ENCODE peak calls at places on chromosome 6, in nine cellular contexts. One of them, this sample, is unnamed.

GRCh38 chr6:72911463-72912153 is 289.7 kb downstream of the KCNQ5 start:
- DNase-seq in fibroblast of lung: peak; percentile 64
- DNase-seq in body of pancreas: no peak
- DNase-seq in AG10803: peak; percentile 52
- DNase-seq in psoas muscle: no peak
- DNase-seq in bronchial epithelial cell: peak; percentile 12
- DNase-seq in CD4-positive, alpha-beta memory T cell: no peak
- DNase-seq in right lobe of liver: no peak
- DNase-seq in OCI-LY7: no peak
- DNase-seq in this sample: no peak

GRCh38 chr6:118804091-118804490 is 89.9 kb upstream of the ASF1A start:
- DNase-seq in fibroblast of lung: no peak
- DNase-seq in right lobe of liver: no peak
- DNase-seq in bronchial epithelial cell: no peak
- DNase-seq in CD4-positive, alpha-beta memory T cell: no peak
- DNase-seq in OCI-LY7: no peak
- DNase-seq in AG10803: peak; percentile 6
- DNase-seq in psoas muscle: no peak
- DNase-seq in body of pancreas: no peak
- DNase-seq in this sample: no peak

GRCh38 chr6:100810015-100810414 is 71.1 kb downstream of the ASCC3 start:
- DNase-seq in OCI-LY7: no peak
- DNase-seq in bronchial epithelial cell: no peak
- DNase-seq in CD4-positive, alpha-beta memory T cell: no peak
- DNase-seq in body of pancreas: no peak
- DNase-seq in psoas muscle: no peak
- DNase-seq in AG10803: no peak
- DNase-seq in fibroblast of lung: no peak
- DNase-seq in right lobe of liver: no peak
- DNase-seq in this sample: no peak

GRCh38 chr6:5208491-5208890 is 52.3 kb downstream of the LYRM4 start:
- DNase-seq in bronchial epithelial cell: no peak
- DNase-seq in OCI-LY7: no peak
- DNase-seq in AG10803: peak; percentile 72
- DNase-seq in body of pancreas: no peak
- DNase-seq in fibroblast of lung: peak; percentile 5
- DNase-seq in right lobe of liver: no peak
- DNase-seq in CD4-positive, alpha-beta memory T cell: no peak
- DNase-seq in psoas muscle: no peak
- DNase-seq in this sample: no peak

GRCh38 chr6:118356686-118357085 is 191.4 kb upstream of the PLN start:
- DNase-seq in fibroblast of lung: peak; percentile 22
- DNase-seq in psoas muscle: no peak
- DNase-seq in CD4-positive, alpha-beta memory T cell: no peak
- DNase-seq in right lobe of liver: no peak
- DNase-seq in bronchial epithelial cell: no peak
- DNase-seq in body of pancreas: no peak
- DNase-seq in OCI-LY7: no peak
- DNase-seq in AG10803: no peak
- DNase-seq in this sample: no peak

GRCh38 chr6:71446084-71446869 is 157.7 kb downstream of the OGFRL1 start:
- DNase-seq in right lobe of liver: no peak
- DNase-seq in CD4-positive, alpha-beta memory T cell: no peak
- DNase-seq in AG10803: peak; percentile 41
- DNase-seq in bronchial epithelial cell: no peak
- DNase-seq in fibroblast of lung: no peak
- DNase-seq in psoas muscle: no peak
- DNase-seq in body of pancreas: no peak
- DNase-seq in OCI-LY7: no peak
- DNase-seq in this sample: no peak

GRCh38 chr6:108799791-108800190 is 48.4 kb upstream of the ARMC2 start:
- DNase-seq in body of pancreas: no peak
- DNase-seq in psoas muscle: no peak
- DNase-seq in OCI-LY7: no peak
- DNase-seq in bronchial epithelial cell: no peak
- DNase-seq in CD4-positive, alpha-beta memory T cell: no peak
- DNase-seq in AG10803: no peak
- DNase-seq in fibroblast of lung: no peak
- DNase-seq in right lobe of liver: no peak
- DNase-seq in this sample: no peak

GRCh38 chr6:28695671-28696537 is 170.2 kb downstream of the GPX5 start:
- DNase-seq in right lobe of liver: no peak
- DNase-seq in CD4-positive, alpha-beta memory T cell: no peak
- DNase-seq in bronchial epithelial cell: peak; percentile 36
- DNase-seq in psoas muscle: no peak
- DNase-seq in body of pancreas: no peak
- DNase-seq in OCI-LY7: no peak
- DNase-seq in AG10803: peak; percentile 45
- DNase-seq in fibroblast of lung: no peak
- DNase-seq in this sample: no peak

GRCh38 chr6:121666809-121667208 is 231.4 kb downstream of the GJA1 start:
- DNase-seq in body of pancreas: no peak
- DNase-seq in OCI-LY7: no peak
- DNase-seq in CD4-positive, alpha-beta memory T cell: no peak
- DNase-seq in bronchial epithelial cell: peak; percentile 86
- DNase-seq in fibroblast of lung: peak; percentile 92
- DNase-seq in right lobe of liver: no peak
- DNase-seq in AG10803: peak; percentile 65
- DNase-seq in psoas muscle: no peak
- DNase-seq in this sample: no peak

GRCh38 chr6:22980446-22980845 is 411.1 kb downstream of the HDGFL1 start:
- DNase-seq in body of pancreas: no peak
- DNase-seq in CD4-positive, alpha-beta memory T cell: no peak
- DNase-seq in AG10803: peak; percentile 11
- DNase-seq in bronchial epithelial cell: peak; percentile 30
- DNase-seq in OCI-LY7: no peak
- DNase-seq in fibroblast of lung: peak; percentile 5
- DNase-seq in right lobe of liver: no peak
- DNase-seq in psoas muscle: no peak
- DNase-seq in this sample: no peak

DNA sequence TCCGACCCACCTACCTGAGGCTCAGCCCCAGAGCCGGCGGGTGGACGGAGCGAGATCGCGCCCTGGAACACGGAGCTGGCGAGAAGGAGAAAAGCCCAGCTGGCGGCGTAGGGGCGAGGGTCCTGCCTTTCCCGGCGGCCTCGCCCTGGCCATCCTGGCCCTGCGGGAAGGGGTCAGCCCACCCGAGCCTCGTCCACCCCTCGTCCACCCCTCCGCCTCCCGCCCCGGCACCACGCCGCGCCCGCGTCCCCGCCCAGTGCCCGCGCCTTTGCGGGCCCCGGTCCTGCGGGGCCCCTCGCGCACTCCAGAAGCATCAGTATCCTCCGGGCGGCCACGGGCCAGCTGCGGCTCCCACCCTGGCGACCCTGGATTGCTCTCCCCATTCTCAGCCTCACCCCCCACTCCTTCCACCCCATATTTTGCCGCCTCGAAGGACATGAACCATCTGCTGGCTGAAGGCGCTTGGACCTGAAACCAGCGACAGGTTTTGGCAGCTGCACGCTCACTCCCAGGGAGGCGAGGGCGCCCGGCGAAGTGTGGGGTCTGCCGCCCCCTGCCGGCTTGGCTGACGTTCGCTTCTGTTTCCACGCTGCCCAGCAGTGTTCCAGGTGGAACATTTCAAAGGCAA is 65.1 kb downstream of the PLG start:
- DNase-seq in fibroblast of lung: peak; percentile 65
- DNase-seq in CD4-positive, alpha-beta memory T cell: peak; percentile 31
- DNase-seq in psoas muscle: peak; percentile 47
- DNase-seq in OCI-LY7: peak; percentile 77
- DNase-seq in right lobe of liver: peak; percentile 77
- DNase-seq in AG10803: peak; percentile 35
- DNase-seq in bronchial epithelial cell: peak; percentile 57
- DNase-seq in body of pancreas: peak; percentile 80
- DNase-seq in this sample: peak; percentile 84
- H3K4me3 ChIP-seq in fibroblast of lung: no peak overlapping the region
- H3K4me3 ChIP-seq in CD4-positive, alpha-beta memory T cell: no peak overlapping the region
- H3K4me3 ChIP-seq in psoas muscle: peak overlapping the region; percentile 32
- H3K4me3 ChIP-seq in OCI-LY7: peak overlapping the region; percentile 59
- H3K4me3 ChIP-seq in right lobe of liver: peak overlapping the region; percentile 36
- H3K4me3 ChIP-seq in AG10803: peak overlapping the region; percentile 54
- H3K4me3 ChIP-seq in bronchial epithelial cell: peak overlapping the region; percentile 50
- H3K4me3 ChIP-seq in body of pancreas: peak overlapping the region; percentile 18
- H3K4me3 ChIP-seq in this sample: peak overlapping the region; percentile 59

DNA sequence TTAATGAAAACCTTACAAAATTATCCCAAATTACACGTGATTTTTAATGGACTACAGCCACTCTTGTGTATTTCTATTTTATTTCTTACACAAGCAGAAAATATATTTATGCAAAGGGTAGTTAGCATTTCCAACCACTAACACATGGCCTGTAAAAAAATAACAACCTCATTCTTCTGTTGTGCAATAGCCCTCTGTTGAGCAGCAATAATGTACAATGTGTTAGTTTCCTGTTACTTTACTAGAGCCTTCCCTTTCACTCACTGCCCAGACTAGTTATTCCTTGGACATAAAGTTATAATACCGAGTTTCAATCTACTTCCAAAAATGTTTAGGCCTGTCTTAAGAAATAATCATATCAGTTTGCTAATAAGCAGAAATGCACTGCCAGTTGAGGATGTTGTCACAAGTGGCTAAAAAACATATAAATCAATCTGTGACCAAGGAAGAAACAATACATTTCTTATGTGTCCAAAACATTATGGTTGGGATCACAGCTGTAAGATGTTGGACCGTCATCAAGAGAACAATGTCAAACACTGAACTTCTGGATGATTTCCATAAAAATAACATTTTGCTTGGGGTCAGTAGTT is 73.7 kb upstream of the RNF146 start:
- DNase-seq in bronchial epithelial cell: peak; percentile 39
- DNase-seq in OCI-LY7: no peak
- DNase-seq in AG10803: peak; percentile 89
- DNase-seq in body of pancreas: no peak
- DNase-seq in right lobe of liver: no peak
- DNase-seq in CD4-positive, alpha-beta memory T cell: no peak
- DNase-seq in fibroblast of lung: peak; percentile 90
- DNase-seq in psoas muscle: no peak
- DNase-seq in this sample: no peak
- H3K4me3 ChIP-seq in bronchial epithelial cell: no peak overlapping the region
- H3K4me3 ChIP-seq in OCI-LY7: no peak overlapping the region
- H3K4me3 ChIP-seq in AG10803: no peak overlapping the region
- H3K4me3 ChIP-seq in body of pancreas: no peak overlapping the region
- H3K4me3 ChIP-seq in right lobe of liver: no peak overlapping the region
- H3K4me3 ChIP-seq in CD4-positive, alpha-beta memory T cell: no peak overlapping the region
- H3K4me3 ChIP-seq in fibroblast of lung: no peak overlapping the region
- H3K4me3 ChIP-seq in psoas muscle: no peak overlapping the region
- H3K4me3 ChIP-seq in this sample: no peak overlapping the region

GRCh38 chr6:16257999-16258708 is 19.8 kb downstream of the GMPR start:
- DNase-seq in right lobe of liver: no peak
- DNase-seq in AG10803: no peak
- DNase-seq in bronchial epithelial cell: peak; percentile 46
- DNase-seq in CD4-positive, alpha-beta memory T cell: no peak
- DNase-seq in psoas muscle: no peak
- DNase-seq in body of pancreas: no peak
- DNase-seq in OCI-LY7: no peak
- DNase-seq in fibroblast of lung: no peak
- DNase-seq in this sample: peak; percentile 80
- H3K4me3 ChIP-seq in right lobe of liver: no peak overlapping the region
- H3K4me3 ChIP-seq in AG10803: no peak overlapping the region
- H3K4me3 ChIP-seq in bronchial epithelial cell: no peak overlapping the region
- H3K4me3 ChIP-seq in CD4-positive, alpha-beta memory T cell: no peak overlapping the region
- H3K4me3 ChIP-seq in psoas muscle: no peak overlapping the region
- H3K4me3 ChIP-seq in body of pancreas: no peak overlapping the region
- H3K4me3 ChIP-seq in OCI-LY7: no peak overlapping the region
- H3K4me3 ChIP-seq in fibroblast of lung: no peak overlapping the region
- H3K4me3 ChIP-seq in this sample: no peak overlapping the region

DNA sequence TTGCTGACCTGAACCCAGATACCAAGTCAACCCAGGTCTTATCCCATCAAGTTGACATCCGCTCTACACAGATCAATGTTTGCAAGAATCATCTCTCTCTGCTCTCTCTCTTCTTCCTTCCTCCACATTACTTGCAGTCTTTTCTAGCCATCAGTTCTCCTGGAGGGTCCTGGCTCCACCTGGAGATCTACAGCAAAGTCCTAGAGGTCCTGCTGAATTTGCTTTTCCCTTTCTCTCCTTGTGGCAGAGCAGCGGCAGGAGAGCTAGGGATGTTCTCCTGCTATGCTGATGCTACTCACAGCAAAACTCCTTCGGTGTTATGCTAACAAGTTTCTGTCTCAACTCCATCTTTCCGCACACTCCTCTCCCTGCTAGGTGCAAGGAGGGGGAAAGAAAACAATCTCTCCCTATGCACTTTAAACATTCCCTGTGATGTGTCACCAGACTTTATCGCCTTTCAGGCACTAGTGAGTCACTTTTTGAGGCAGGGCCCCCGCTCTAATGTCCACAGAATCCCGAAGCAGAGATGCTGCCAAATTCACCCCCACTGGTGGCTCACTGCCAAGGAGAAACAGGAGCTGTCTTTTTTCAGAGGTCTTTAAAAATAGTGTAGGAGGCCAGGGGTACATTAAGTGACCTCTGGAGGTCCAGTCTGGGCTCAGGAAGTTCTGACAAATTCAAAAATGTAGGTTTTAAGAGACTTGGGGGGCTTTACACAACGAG is 62.6 kb downstream of the FAM50B start:
- DNase-seq in right lobe of liver: peak; percentile 72
- DNase-seq in AG10803: peak; percentile 69
- DNase-seq in OCI-LY7: no peak
- DNase-seq in fibroblast of lung: peak; percentile 85
- DNase-seq in body of pancreas: peak; percentile 77
- DNase-seq in psoas muscle: peak; percentile 71
- DNase-seq in bronchial epithelial cell: peak; percentile 87
- DNase-seq in CD4-positive, alpha-beta memory T cell: no peak
- DNase-seq in this sample: peak; percentile 79
- H3K4me3 ChIP-seq in right lobe of liver: no peak overlapping the region
- H3K4me3 ChIP-seq in AG10803: no peak overlapping the region
- H3K4me3 ChIP-seq in OCI-LY7: no peak overlapping the region
- H3K4me3 ChIP-seq in fibroblast of lung: no peak overlapping the region
- H3K4me3 ChIP-seq in body of pancreas: no peak overlapping the region
- H3K4me3 ChIP-seq in psoas muscle: no peak overlapping the region
- H3K4me3 ChIP-seq in bronchial epithelial cell: no peak overlapping the region
- H3K4me3 ChIP-seq in CD4-positive, alpha-beta memory T cell: no peak overlapping the region
- H3K4me3 ChIP-seq in this sample: no peak overlapping the region

This sample was measured in ovary.